ENCODE peak calls at places on chromosomes 2 and 18, in six cellular contexts. Z is neuronal stem cell; E is osteoblast; Y is endothelial cell of umbilical vein; A is CD4-positive, CD25-positive, alpha-beta regulatory T cell; F is CD4-positive, alpha-beta memory T cell. J is an unnamed sample. For H3K27me3, the result is how much of the 10 kb centered on the place peaks cover.

GRCh38 chr2:173287594-173287993 is 67.1 kb upstream of the CDCA7 start:
- DNase-seq in E (no peak), F (no peak), Z (no peak), Y (no peak), A (no peak), J (no peak)

GRCh38 chr2:226791056-226791486 is 8.5 kb downstream of the IRS1 start:
- DNase-seq in A (no peak), Y (peak), F (no peak), Z (no peak), E (peak), J (no peak)

GRCh38 chr2:112481528-112482228 is at the start of gene TTL:
- DNase-seq in Y (peak), F (peak), Z (peak), A (peak), E (peak), J (no peak)

GRCh38 chr2:108625828-108626195 is 91.5 kb downstream of the LIMS1 start:
- DNase-seq in E (no peak), Z (no peak), A (no peak), F (no peak), Y (no peak), J (no peak)

GRCh38 chr2:9416267-9416961 is 6.9 kb downstream of the ITGB1BP1 start:
- DNase-seq in E (peak), Y (no peak), F (no peak), A (no peak), Z (no peak), J (no peak)

GRCh38 chr18:39761273-39761672 is 2193.8 kb upstream of the PIK3C3 start:
- DNase-seq in Y (no peak), E (no peak), Z (no peak), A (no peak), F (no peak), J (no peak)

GRCh38 chr2:289362-290089 is 1.6 kb upstream of the ALKAL2 start:
- DNase-seq in E (peak), Z (no peak), Y (peak), F (peak), A (peak), J (no peak)

GRCh38 chr2:75464348-75464946 is 96.3 kb downstream of the EVA1A start:
- DNase-seq in E (no peak), A (no peak), F (no peak), Z (no peak), Y (peak), J (no peak)

GRCh38 chr2:234258562-234259141 is 208.2 kb downstream of the SPP2 start:
- DNase-seq in Z (no peak), E (peak), F (no peak), A (no peak), Y (no peak), J (no peak)

GRCh38 chr18:59085797-59086196 is 53.9 kb upstream of the SEC11C start:
- DNase-seq in E (peak), Z (no peak), Y (peak), A (no peak), F (no peak), J (no peak)

GRCh38 chr2:9422321-9423099 is 818 bp downstream of the ITGB1BP1 start:
- DNase-seq in F (peak), Y (peak), Z (peak), E (peak), A (peak), J (no peak)

GRCh38 chr2:240614391-240614790 is 10.9 kb upstream of the GPR35 start:
- DNase-seq in Y (no peak), E (peak), Z (no peak), A (no peak), F (no peak), J (no peak)

GRCh38 chr2:122421777-122422176 is 666.3 kb downstream of the TSN start:
- DNase-seq in E (no peak), A (no peak), Z (no peak), Y (no peak), F (no peak), J (no peak)

GRCh38 chr2:207239222-207239674 is 73.5 kb upstream of the KLF7 start:
- DNase-seq in Y (peak), A (no peak), F (no peak), E (peak), Z (no peak), J (no peak)

GRCh38 chr18:8260319-8260718 is 348.9 kb upstream of the RAB12 start:
- DNase-seq in E (no peak), F (no peak), Z (no peak), A (no peak), Y (no peak), J (no peak)

GRCh38 chr18:24913507-24914147 is 438.3 kb downstream of the ZNF521 start:
- DNase-seq in Y (no peak), Z (no peak), A (no peak), F (no peak), E (no peak), J (no peak)

GRCh38 chr2:241315879-241316700 is at the start of gene SEPTIN2:
- DNase-seq in A (peak), Z (no peak), Y (peak), F (peak), E (no peak), J (no peak)

GRCh38 chr2:181810823-181811695 is 80.5 kb upstream of the ITPRID2 start:
- DNase-seq in F (no peak), Y (peak), A (no peak), E (peak), Z (no peak), J (no peak)

GRCh38 chr2:203706403-203706802 is at the start of gene CD28:
- DNase-seq in Y (no peak), Z (no peak), F (peak), E (no peak), A (peak), J (no peak)

GRCh38 chr2:152647417-152648010 is 69.7 kb downstream of the PRPF40A start:
- DNase-seq in Z (no peak), Y (peak), F (no peak), A (no peak), E (no peak), J (no peak)

GRCh38 chr2:232386490-232386739 is 7.9 kb downstream of the ALPP start:
- DNase-seq in Z (no peak), Y (no peak), A (no peak), E (peak), F (no peak), J (no peak)

GRCh38 chr2:167844714-167845530 is 402.5 kb downstream of the STK39 start:
- DNase-seq in E (no peak), A (no peak), Y (no peak), Z (no peak), F (no peak), J (no peak)

GRCh38 chr2:232455426-232456255 is at the start of gene ALPI:
- DNase-seq in Y (no peak), F (no peak), A (no peak), Z (no peak), E (peak), J (no peak)

GRCh38 chr2:41867553-41867952 is 180.3 kb upstream of the PKDCC start:
- DNase-seq in Z (no peak), F (no peak), Y (no peak), A (no peak), E (peak), J (no peak)

GRCh38 chr2:65856423-65856822 is 424.0 kb upstream of the SPRED2 start:
- DNase-seq in E (no peak), A (no peak), Z (no peak), Y (no peak), F (no peak), J (no peak)

GRCh38 chr2:231701456-231702373 is 6.6 kb upstream of the PTMA start:
- DNase-seq in A (no peak), E (peak), Z (no peak), Y (no peak), F (no peak), J (no peak)

GRCh38 chr2:52416340-52416739 is 1351.3 kb upstream of the CHAC2 start:
- DNase-seq in E (no peak), A (no peak), Y (peak), F (no peak), Z (no peak), J (no peak)

GRCh38 chr2:219296142-219296541 is 13.1 kb downstream of the PTPRN start:
- DNase-seq in E (no peak), F (no peak), Z (no peak), A (no peak), Y (no peak), J (no peak)

GRCh38 chr2:218821605-218822211 is 9.9 kb downstream of the PRKAG3 start:
- DNase-seq in Y (no peak), E (no peak), Z (no peak), A (no peak), F (no peak), J (no peak)

GRCh38 chr2:185796758-185797157 is 58.2 kb downstream of the FSIP2 start:
- DNase-seq in Y (no peak), F (no peak), E (no peak), A (no peak), Z (no peak), J (no peak)

GRCh38 chr2:5319493-5319892 is 372.7 kb upstream of the SOX11 start:
- DNase-seq in F (no peak), Z (no peak), E (no peak), Y (no peak), A (no peak), J (no peak)

GRCh38 chr2:18597618-18598017 is 8.2 kb upstream of the NT5C1B start:
- DNase-seq in Y (no peak), A (no peak), Z (no peak), E (no peak), F (no peak), J (no peak)

GRCh38 chr2:127632592-127633489 is 13.1 kb upstream of the GPR17 start:
- DNase-seq in E (peak), F (no peak), Z (no peak), Y (no peak), A (no peak), J (no peak)

GRCh38 chr2:31429759-31430438 is 15.4 kb upstream of the XDH start:
- DNase-seq in Z (no peak), E (no peak), Y (no peak), F (peak), A (no peak), J (no peak)

GRCh38 chr2:70123051-70123828 is 36.0 kb downstream of the PCBP1 start:
- DNase-seq in A (no peak), Y (no peak), Z (peak), F (no peak), E (peak), J (no peak)

GRCh38 chr2:85022232-85022631 is 51.3 kb downstream of the KCMF1 start:
- DNase-seq in Y (no peak), Z (no peak), A (no peak), E (no peak), F (no peak), J (no peak)

GRCh38 chr18:66757946-66758345 is 154.1 kb upstream of the CDH19 start:
- DNase-seq in F (no peak), Z (no peak), E (no peak), Y (no peak), A (no peak), J (no peak)

GRCh38 chr2:147456729-147457128 is 388.1 kb upstream of the ACVR2A start:
- DNase-seq in F (no peak), Y (no peak), A (no peak), Z (no peak), E (peak), J (no peak)

GRCh38 chr2:240458900-240459391 is 23.5 kb downstream of the GPC1 start:
- DNase-seq in A (no peak), F (no peak), Z (no peak), E (peak), Y (no peak), J (no peak)

GRCh38 chr2:98751748-98752147 is 20.8 kb upstream of the MGAT4A start:
- DNase-seq in F (no peak), A (no peak), E (no peak), Y (no peak), Z (no peak), J (no peak)

GRCh38 chr2:98748303-98749052 is 17.5 kb upstream of the MGAT4A start:
- DNase-seq in F (no peak), A (no peak), Z (no peak), E (no peak), Y (no peak), J (no peak)

GRCh38 chr2:98749053-98749450 is 18.1 kb upstream of the MGAT4A start:
- DNase-seq in A (no peak), E (no peak), Y (no peak), Z (no peak), F (no peak), J (no peak)

GRCh38 chr2:98747888-98748287 is 17.0 kb upstream of the MGAT4A start:
- DNase-seq in F (no peak), A (no peak), Z (no peak), Y (no peak), E (no peak), J (no peak)

DNA sequence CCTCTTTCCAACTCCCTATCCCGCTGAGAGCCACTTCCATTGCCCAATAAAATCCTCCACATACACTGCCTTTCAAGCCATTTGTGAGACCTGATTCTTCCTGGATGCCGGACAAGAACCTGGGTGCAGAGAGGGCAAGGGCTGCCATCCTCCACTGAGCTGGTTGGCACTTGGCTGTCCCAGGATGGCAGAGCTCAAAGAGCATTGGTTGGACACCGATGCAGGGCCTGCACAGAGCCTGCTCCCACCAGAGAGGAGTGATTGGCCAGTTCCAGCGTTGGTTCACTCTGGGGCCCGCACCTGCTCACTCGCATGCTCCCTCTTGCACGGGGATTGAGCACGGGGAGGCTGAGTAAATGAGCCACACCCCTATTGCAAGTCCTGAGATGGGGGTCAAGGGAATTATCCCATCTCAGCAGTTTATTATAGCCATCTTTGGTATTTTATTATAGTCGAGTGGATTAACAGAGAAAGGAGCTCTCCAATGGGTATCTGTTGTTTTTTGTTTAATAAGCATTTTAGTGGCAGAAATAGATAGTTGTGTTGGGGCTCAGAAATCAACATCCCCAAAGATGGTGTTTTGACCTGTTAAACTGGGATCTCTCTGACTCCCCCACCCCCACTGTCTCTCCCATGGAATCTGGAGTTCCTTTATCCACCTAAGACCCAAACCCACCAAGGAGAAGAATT is 19.8 kb upstream of the MGAT4A start:
- DNase-seq in Y (no peak), A (no peak), E (no peak), F (no peak), Z (no peak), J (no peak)
- H3K27me3 ChIP-seq in Y (under half), A (under half), E (under half), F (under half), Z (under half), J (under half)

DNA sequence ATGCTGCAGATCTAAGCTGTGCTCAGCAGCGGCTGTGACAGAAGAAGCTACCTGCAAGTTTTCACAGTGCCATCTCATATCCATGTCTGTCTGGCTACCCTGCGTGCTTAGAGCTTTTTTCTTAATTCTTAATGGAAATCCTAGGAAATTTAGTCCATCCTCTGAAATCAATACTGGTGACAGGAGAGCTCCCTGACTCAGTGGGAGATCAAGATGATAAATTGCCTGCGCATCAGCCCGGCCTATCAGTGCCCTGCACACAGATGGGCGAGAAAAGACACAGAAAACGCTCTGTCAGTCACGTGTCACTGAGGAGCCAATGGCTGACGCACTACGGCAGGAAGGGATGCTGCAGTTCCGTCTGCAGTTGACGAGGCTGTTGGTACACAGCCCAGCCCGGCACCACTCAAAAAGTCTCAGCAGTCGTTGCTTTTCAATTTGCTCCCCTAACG is 819.6 kb upstream of the FSHR start:
- DNase-seq in Z (peak), A (peak), E (no peak), F (peak), Y (no peak), J (peak)
- H3K4me3 ChIP-seq in Z (peak), A (peak), E (no peak), F (peak), Y (no peak), J (no peak)

GRCh38 chr2:238700122-238700457 is 147.8 kb upstream of the TWIST2 start:
- DNase-seq in A (no peak), E (no peak), Y (no peak), F (no peak), Z (no peak), J (no peak)

GRCh38 chr2:238700506-238701050 is 147.3 kb upstream of the TWIST2 start:
- DNase-seq in Z (no peak), A (no peak), E (no peak), F (no peak), Y (no peak), J (no peak)

GRCh38 chr2:238701907-238702206 is 146.0 kb upstream of the TWIST2 start:
- DNase-seq in Y (no peak), E (no peak), Z (no peak), A (no peak), F (no peak), J (no peak)

GRCh38 chr2:238702276-238702675 is 145.6 kb upstream of the TWIST2 start:
- DNase-seq in Y (no peak), E (no peak), A (no peak), F (no peak), Z (no peak), J (no peak)

GRCh38 chr2:238701066-238701906 is 146.6 kb upstream of the TWIST2 start:
- DNase-seq in E (no peak), A (no peak), Y (no peak), F (no peak), Z (no peak), J (no peak)
- H3K27me3 ChIP-seq in E (under half), A (under half), Y (under half), F (under half), Z (under half), J (under half)

GRCh38 chr2:1612391-1613077 is 131.8 kb downstream of the PXDN start:
- DNase-seq in E (peak), A (no peak), Z (no peak), Y (no peak), F (no peak), J (no peak)

GRCh38 chr2:1611886-1612285 is 132.4 kb downstream of the PXDN start:
- DNase-seq in A (no peak), Z (no peak), Y (no peak), F (no peak), E (peak), J (no peak)

GRCh38 chr2:1613078-1613445 is 131.3 kb downstream of the PXDN start:
- DNase-seq in E (peak), A (no peak), Z (no peak), F (no peak), Y (no peak), J (no peak)

GRCh38 chr2:1613731-1614354 is 130.5 kb downstream of the PXDN start:
- DNase-seq in Z (no peak), F (no peak), A (no peak), E (peak), Y (no peak), J (no peak)

DNA sequence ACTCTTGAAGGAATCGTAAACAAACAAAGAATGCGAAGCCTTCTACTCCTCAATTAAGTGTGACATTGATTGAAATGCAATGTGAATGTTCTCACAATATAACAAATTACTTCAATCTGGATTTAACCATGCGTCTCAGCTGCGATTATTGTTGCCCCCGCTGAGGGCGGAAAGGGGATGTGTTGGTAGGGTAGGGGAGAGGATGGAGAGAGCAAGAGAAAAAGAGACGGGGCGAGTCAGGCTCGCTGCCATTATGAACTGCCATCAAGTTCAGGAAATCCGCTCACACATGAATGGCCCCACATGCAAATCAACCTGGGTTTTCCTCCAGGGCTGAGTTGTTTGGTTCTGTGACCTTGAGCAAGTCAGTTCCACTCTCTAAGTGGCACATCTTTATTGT is 129.8 kb downstream of the PXDN start:
- DNase-seq in Z (no peak), E (peak), A (no peak), Y (no peak), F (no peak), J (no peak)
- H3K4me3 ChIP-seq in Z (no peak), E (no peak), A (no peak), Y (no peak), F (no peak), J (no peak)

GRCh38 chr2:71602581-71602980 is 149.2 kb downstream of the DYSF start:
- DNase-seq in E (peak), F (no peak), Y (no peak), Z (no peak), A (no peak), J (no peak)

GRCh38 chr2:71600572-71600971 is 147.2 kb downstream of the DYSF start:
- DNase-seq in F (no peak), A (no peak), Y (no peak), Z (no peak), E (peak), J (no peak)

GRCh38 chr2:71602115-71602495 is 148.7 kb downstream of the DYSF start:
- DNase-seq in Z (no peak), Y (no peak), F (no peak), A (no peak), E (peak), J (no peak)

GRCh38 chr2:71599646-71600236 is 146.4 kb downstream of the DYSF start:
- DNase-seq in Y (no peak), A (no peak), Z (no peak), E (no peak), F (no peak), J (no peak)

GRCh38 chr2:71601136-71602114 is 148.1 kb downstream of the DYSF start:
- DNase-seq in Y (no peak), A (no peak), F (no peak), E (peak), Z (no peak), J (no peak)
- H3K27me3 ChIP-seq in Y (under half), A (under half), F (under half), E (under half), Z (under half), J (under half)

GRCh38 chr2:213065583-213066444 is 85.6 kb downstream of the IKZF2 start:
- DNase-seq in Y (no peak), E (no peak), A (peak), Z (no peak), F (no peak), J (no peak)

GRCh38 chr2:213068681-213069359 is 82.6 kb downstream of the IKZF2 start:
- DNase-seq in Y (no peak), F (no peak), A (no peak), E (no peak), Z (no peak), J (no peak)

GRCh38 chr2:213064099-213064498 is 87.3 kb downstream of the IKZF2 start:
- DNase-seq in E (no peak), Y (no peak), A (peak), Z (no peak), F (no peak), J (no peak)

GRCh38 chr2:213067888-213068287 is 83.5 kb downstream of the IKZF2 start:
- DNase-seq in Z (no peak), Y (no peak), F (no peak), A (no peak), E (no peak), J (no peak)

GRCh38 chr2:213066445-213066746 is 85.0 kb downstream of the IKZF2 start:
- DNase-seq in A (no peak), Z (no peak), E (no peak), F (no peak), Y (no peak), J (no peak)
- H3K4me3 ChIP-seq in A (peak), Z (no peak), E (peak), F (no peak), Y (no peak), J (no peak)

J was measured in iPS DF 6.9.